ENCODE peak calls at places on chromosome X, in seven cellular contexts. A, Q, Z, M, F, B and S are unnamed samples.

GRCh38 chrX:145727476-145727875 is 90.2 kb upstream of the SLITRK2 start:
- DNase-seq in A (no peak), Q (no peak), Z (no peak), M (no peak), F (no peak), B (no peak), S (no peak)

GRCh38 chrX:149962859-149963757 is 24.8 kb upstream of the EOLA2 start:
- DNase-seq in A (peak), Q (peak), Z (no peak), M (no peak), F (peak), B (no peak), S (peak)

GRCh38 chrX:133053854-133054565 is 42.9 kb downstream of the USP26 start:
- DNase-seq in A (no peak), Q (no peak), Z (no peak), M (no peak), F (no peak), B (no peak), S (no peak)

GRCh38 chrX:9279271-9279596 is 185.6 kb upstream of the TBL1X start:
- DNase-seq in A (no peak), Q (no peak), Z (no peak), M (no peak), F (no peak), B (no peak), S (no peak)

GRCh38 chrX:154541896-154542722 is 4.5 kb downstream of the G6PD start:
- DNase-seq in A (peak), Q (no peak), Z (no peak), M (peak), F (peak), B (no peak), S (no peak)

GRCh38 chrX:37349131-37350033 is at the start of gene PRRG1:
- DNase-seq in A (peak), Q (peak), Z (peak), M (peak), F (peak), B (no peak), S (peak)

GRCh38 chrX:150465326-150465725 is 102.2 kb downstream of the MAMLD1 start:
- DNase-seq in A (no peak), Q (no peak), Z (no peak), M (no peak), F (no peak), B (no peak), S (no peak)

GRCh38 chrX:132092439-132093065 is 35.3 kb downstream of the FRMD7 start:
- DNase-seq in A (peak), Q (no peak), Z (no peak), M (peak), F (peak), B (no peak), S (no peak)

GRCh38 chrX:25288676-25289075 is 272.9 kb upstream of the ARX start:
- DNase-seq in A (no peak), Q (no peak), Z (no peak), M (no peak), F (no peak), B (no peak), S (no peak)

GRCh38 chrX:12791253-12792228 is at the start of gene PRPS2:
- DNase-seq in A (peak), Q (peak), Z (peak), M (peak), F (no peak), B (no peak), S (peak)

GRCh38 chrX:73916931-73917657 is 354.1 kb downstream of the CHIC1 start:
- DNase-seq in A (no peak), Q (no peak), Z (no peak), M (no peak), F (no peak), B (peak), S (no peak)

GRCh38 chrX:104112326-104112951 is at the start of gene ZCCHC18:
- DNase-seq in A (no peak), Q (peak), Z (no peak), M (peak), F (no peak), B (no peak), S (peak)

GRCh38 chrX:39614680-39614998 is 483.1 kb downstream of the BCOR start:
- DNase-seq in A (no peak), Q (no peak), Z (no peak), M (no peak), F (no peak), B (no peak), S (peak)

GRCh38 chrX:46294234-46294633 is 251.0 kb downstream of the ZNF674 start:
- DNase-seq in A (no peak), Q (no peak), Z (no peak), M (no peak), F (no peak), B (no peak), S (no peak)